ENCODE peak calls at places on chromosomes 1 and 21, in five cellular contexts. M, Q, E, J and F are unnamed samples. For H3K4me1, the result is how much of the 10 kb centered on the place peaks cover.

GRCh38 chr1:67171978-67172377 is 5.7 kb downstream of the IL23R start:
- DNase-seq in J (no peak), Q (no peak), E (no peak), M (no peak), F (no peak)

GRCh38 chr1:231374394-231374793 is 36.3 kb downstream of the SPRTN start:
- DNase-seq in Q (no peak), J (no peak), M (no peak), E (no peak), F (no peak)

GRCh38 chr1:17764578-17764977 is 9.4 kb downstream of the ACTL8 start:
- DNase-seq in J (no peak), E (no peak), M (no peak), Q (no peak), F (no peak)

GRCh38 chr1:20792177-20792576 is 5.1 kb upstream of the HP1BP3 start:
- DNase-seq in M (no peak), Q (no peak), E (no peak), J (no peak), F (no peak)

GRCh38 chr1:75136158-75136815 is 2.1 kb downstream of the LHX8 start:
- DNase-seq in Q (no peak), M (no peak), E (no peak), J (no peak), F (no peak)

GRCh38 chr1:205920159-205920558 is 23.1 kb downstream of the SLC26A9 start:
- DNase-seq in Q (peak), E (no peak), J (peak), M (no peak), F (peak)

GRCh38 chr1:227744668-227745067 is 9.4 kb downstream of the SNAP47 start:
- DNase-seq in E (no peak), M (no peak), Q (no peak), J (no peak), F (no peak)

GRCh38 chr1:150696151-150696550 is 803 bp downstream of the GOLPH3L start:
- DNase-seq in Q (no peak), M (no peak), J (no peak), E (no peak), F (no peak)

GRCh38 chr1:159653201-159653600 is 61.2 kb downstream of the CRP start:
- DNase-seq in M (no peak), E (no peak), J (no peak), Q (no peak), F (no peak)

GRCh38 chr1:150553392-150554085 is 4.3 kb downstream of the ADAMTSL4 start:
- DNase-seq in E (no peak), Q (peak), J (no peak), M (no peak), F (peak)

GRCh38 chr21:42113926-42114409 is 42.9 kb downstream of the UMODL1 start:
- DNase-seq in Q (no peak), E (no peak), J (no peak), M (peak), F (no peak)

GRCh38 chr1:236848274-236848925 is 53.3 kb downstream of the MTR start:
- DNase-seq in J (no peak), M (no peak), E (no peak), Q (no peak), F (no peak)

GRCh38 chr1:158554352-158554751 is at the start of gene OR6Y1:
- DNase-seq in E (no peak), Q (no peak), J (no peak), M (no peak), F (no peak)

GRCh38 chr1:52633291-52633754 is 355 bp downstream of the SHISAL2A start:
- DNase-seq in Q (peak), E (no peak), M (no peak), J (no peak), F (no peak)

GRCh38 chr1:171107969-171108368 is 17.3 kb downstream of the FMO3 start:
- DNase-seq in J (no peak), Q (no peak), E (no peak), M (no peak), F (no peak)

GRCh38 chr1:162212713-162213112 is 143.2 kb downstream of the NOS1AP start:
- DNase-seq in M (no peak), Q (no peak), J (peak), E (peak), F (no peak)

GRCh38 chr1:8862528-8862927 is 16.0 kb downstream of the ENO1 start:
- DNase-seq in J (no peak), Q (no peak), E (no peak), M (no peak), F (no peak)

GRCh38 chr1:216600730-216601426 is 122.4 kb downstream of the ESRRG start:
- DNase-seq in M (peak), Q (peak), J (peak), E (peak), F (peak)

GRCh38 chr1:225658041-225658440 is 5.1 kb upstream of the ENAH start:
- DNase-seq in E (no peak), M (no peak), Q (no peak), J (no peak), F (no peak)
- H3K27ac ChIP-seq in E (peak), M (peak), Q (no peak), J (no peak), F (peak)

GRCh38 chr1:109624215-109625010 is 4.8 kb downstream of the AMPD2 start:
- DNase-seq in M (no peak), Q (no peak), E (no peak), J (no peak), F (no peak)
- H3K4me3 ChIP-seq in M (no peak), Q (no peak), E (no peak), J (no peak), F (no peak)

GRCh38 chr1:234973426-234974250 is 155.0 kb downstream of the TOMM20 start:
- DNase-seq in Q (no peak), J (no peak), M (peak), E (peak), F (no peak)

GRCh38 chr1:234972411-234973191 is 156.0 kb downstream of the TOMM20 start:
- DNase-seq in E (no peak), Q (no peak), J (no peak), M (no peak), F (no peak)

GRCh38 chr1:234970371-234970730 is 158.3 kb downstream of the TOMM20 start:
- DNase-seq in E (no peak), J (no peak), M (no peak), Q (no peak), F (no peak)

GRCh38 chr1:234970731-234971476 is 157.7 kb downstream of the TOMM20 start:
- DNase-seq in J (peak), Q (peak), M (peak), E (no peak), F (peak)

DNA sequence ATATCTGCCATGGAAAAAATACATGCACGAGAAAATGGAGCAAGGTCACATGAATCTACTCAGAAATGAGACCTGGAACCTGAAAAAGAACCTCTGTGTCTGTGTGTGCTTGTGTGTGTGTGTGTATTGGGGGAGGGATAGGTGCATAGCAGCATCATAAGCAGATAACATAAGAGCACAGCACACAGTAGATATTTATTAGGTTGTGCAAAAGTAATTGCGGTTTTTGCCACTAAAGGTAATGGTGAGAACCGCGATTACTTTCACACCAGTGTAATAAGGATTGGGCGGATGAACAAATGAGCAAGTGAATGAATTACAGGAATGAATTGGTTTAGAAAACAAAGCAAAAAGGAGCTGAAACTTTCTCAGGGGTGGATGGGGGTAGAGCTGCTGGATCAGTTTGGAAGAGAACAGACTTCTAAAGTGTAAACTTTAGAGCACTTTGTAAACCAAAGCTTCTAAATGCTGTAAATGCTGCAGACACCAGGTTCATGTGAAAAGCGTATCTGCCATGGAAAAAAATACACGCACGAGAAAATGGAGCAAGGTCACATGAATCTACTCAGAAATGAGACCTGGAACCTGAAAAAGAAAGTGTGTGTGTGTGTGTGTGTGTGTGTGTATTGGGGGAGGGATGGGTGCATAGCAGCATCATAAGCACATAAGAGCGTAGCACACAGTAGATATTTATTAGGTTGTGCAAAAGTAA is 156.9 kb downstream of the TOMM20 start:
- DNase-seq in M (no peak), J (no peak), Q (no peak), E (no peak), F (no peak)
- H3K4me1 ChIP-seq in M (under half), J (under half), Q (half or more), E (half or more), F (under half)

GRCh38 chr1:25787477-25788043 is 12.4 kb upstream of the SELENON start:
- DNase-seq in E (no peak), Q (no peak), J (no peak), M (no peak), F (no peak)
- H3K27ac ChIP-seq in E (no peak), Q (no peak), J (no peak), M (no peak), F (no peak)